ENCODE peak calls at places on chromosomes 7 and 10, in eight cellular contexts. One of them, this sample, is unnamed.

GRCh38 chr10:23693398-23693797 is 254.5 kb downstream of the OTUD1 start:
- DNase-seq in activated CD4-positive, alpha-beta T cell treated with anti-CD3 and anti-CD28 coated beads, Interleukin-2, amount 50 U/mL, for 1 hour: no peak
- DNase-seq in amniotic stem cell: no peak
- DNase-seq in LHCN-M2: no peak
- DNase-seq in spleen: peak; percentile 77
- DNase-seq in HEK293T: peak; percentile 14
- DNase-seq in EL: no peak
- DNase-seq in stimulated activated CD8-positive, alpha-beta memory T cell treated with anti-CD3 and anti-CD28 coated beads, Interleukin-4, amount 100 ng/mL, for 48 hours: peak; percentile 45
- DNase-seq in this sample: no peak

GRCh38 chr7:133978502-133979295 is 148.4 kb upstream of the LRGUK start:
- DNase-seq in EL: no peak
- DNase-seq in activated CD4-positive, alpha-beta T cell treated with anti-CD3 and anti-CD28 coated beads, Interleukin-2, amount 50 U/mL, for 1 hour: no peak
- DNase-seq in stimulated activated CD8-positive, alpha-beta memory T cell treated with anti-CD3 and anti-CD28 coated beads, Interleukin-4, amount 100 ng/mL, for 48 hours: no peak
- DNase-seq in LHCN-M2: no peak
- DNase-seq in amniotic stem cell: no peak
- DNase-seq in HEK293T: no peak
- DNase-seq in spleen: no peak
- DNase-seq in this sample: no peak

GRCh38 chr7:65966167-65966566 is 15.8 kb downstream of the GUSB start:
- DNase-seq in spleen: peak; percentile 6
- DNase-seq in EL: no peak
- DNase-seq in stimulated activated CD8-positive, alpha-beta memory T cell treated with anti-CD3 and anti-CD28 coated beads, Interleukin-4, amount 100 ng/mL, for 48 hours: no peak
- DNase-seq in activated CD4-positive, alpha-beta T cell treated with anti-CD3 and anti-CD28 coated beads, Interleukin-2, amount 50 U/mL, for 1 hour: no peak
- DNase-seq in HEK293T: no peak
- DNase-seq in LHCN-M2: no peak
- DNase-seq in amniotic stem cell: no peak
- DNase-seq in this sample: no peak

GRCh38 chr7:135177021-135177696 is 6.7 kb upstream of the CYREN start:
- DNase-seq in activated CD4-positive, alpha-beta T cell treated with anti-CD3 and anti-CD28 coated beads, Interleukin-2, amount 50 U/mL, for 1 hour: no peak
- DNase-seq in spleen: peak; percentile 16
- DNase-seq in LHCN-M2: no peak
- DNase-seq in HEK293T: no peak
- DNase-seq in stimulated activated CD8-positive, alpha-beta memory T cell treated with anti-CD3 and anti-CD28 coated beads, Interleukin-4, amount 100 ng/mL, for 48 hours: peak; percentile 5
- DNase-seq in EL: no peak
- DNase-seq in amniotic stem cell: no peak
- DNase-seq in this sample: no peak

GRCh38 chr7:122013070-122013469 is 131.0 kb downstream of the AASS start:
- DNase-seq in stimulated activated CD8-positive, alpha-beta memory T cell treated with anti-CD3 and anti-CD28 coated beads, Interleukin-4, amount 100 ng/mL, for 48 hours: no peak
- DNase-seq in HEK293T: no peak
- DNase-seq in spleen: no peak
- DNase-seq in EL: no peak
- DNase-seq in amniotic stem cell: no peak
- DNase-seq in LHCN-M2: peak; percentile 47
- DNase-seq in activated CD4-positive, alpha-beta T cell treated with anti-CD3 and anti-CD28 coated beads, Interleukin-2, amount 50 U/mL, for 1 hour: no peak
- DNase-seq in this sample: no peak

GRCh38 chr7:5332579-5332978 is 49.8 kb downstream of the SLC29A4 start:
- DNase-seq in spleen: no peak
- DNase-seq in HEK293T: no peak
- DNase-seq in amniotic stem cell: no peak
- DNase-seq in stimulated activated CD8-positive, alpha-beta memory T cell treated with anti-CD3 and anti-CD28 coated beads, Interleukin-4, amount 100 ng/mL, for 48 hours: no peak
- DNase-seq in activated CD4-positive, alpha-beta T cell treated with anti-CD3 and anti-CD28 coated beads, Interleukin-2, amount 50 U/mL, for 1 hour: no peak
- DNase-seq in EL: no peak
- DNase-seq in LHCN-M2: no peak
- DNase-seq in this sample: no peak

GRCh38 chr10:62972103-62972502 is 155.9 kb upstream of the EGR2 start:
- DNase-seq in spleen: no peak
- DNase-seq in amniotic stem cell: no peak
- DNase-seq in activated CD4-positive, alpha-beta T cell treated with anti-CD3 and anti-CD28 coated beads, Interleukin-2, amount 50 U/mL, for 1 hour: no peak
- DNase-seq in stimulated activated CD8-positive, alpha-beta memory T cell treated with anti-CD3 and anti-CD28 coated beads, Interleukin-4, amount 100 ng/mL, for 48 hours: no peak
- DNase-seq in EL: no peak
- DNase-seq in HEK293T: no peak
- DNase-seq in LHCN-M2: no peak
- DNase-seq in this sample: peak; percentile 43

GRCh38 chr10:29501692-29502091 is 133.1 kb downstream of the SVIL start:
- DNase-seq in spleen: no peak
- DNase-seq in amniotic stem cell: peak; percentile 65
- DNase-seq in EL: peak; percentile 92
- DNase-seq in HEK293T: no peak
- DNase-seq in activated CD4-positive, alpha-beta T cell treated with anti-CD3 and anti-CD28 coated beads, Interleukin-2, amount 50 U/mL, for 1 hour: no peak
- DNase-seq in stimulated activated CD8-positive, alpha-beta memory T cell treated with anti-CD3 and anti-CD28 coated beads, Interleukin-4, amount 100 ng/mL, for 48 hours: no peak
- DNase-seq in LHCN-M2: peak; percentile 92
- DNase-seq in this sample: peak; percentile 79

GRCh38 chr10:69742356-69742695 is 59.4 kb upstream of the COL13A1 start:
- DNase-seq in spleen: no peak
- DNase-seq in stimulated activated CD8-positive, alpha-beta memory T cell treated with anti-CD3 and anti-CD28 coated beads, Interleukin-4, amount 100 ng/mL, for 48 hours: no peak
- DNase-seq in amniotic stem cell: no peak
- DNase-seq in EL: peak; percentile 12
- DNase-seq in LHCN-M2: no peak
- DNase-seq in HEK293T: no peak
- DNase-seq in activated CD4-positive, alpha-beta T cell treated with anti-CD3 and anti-CD28 coated beads, Interleukin-2, amount 50 U/mL, for 1 hour: no peak
- DNase-seq in this sample: no peak

GRCh38 chr10:13056461-13057077 is 43.4 kb upstream of the OPTN start:
- DNase-seq in LHCN-M2: peak; percentile 15
- DNase-seq in stimulated activated CD8-positive, alpha-beta memory T cell treated with anti-CD3 and anti-CD28 coated beads, Interleukin-4, amount 100 ng/mL, for 48 hours: no peak
- DNase-seq in EL: no peak
- DNase-seq in amniotic stem cell: no peak
- DNase-seq in spleen: no peak
- DNase-seq in HEK293T: peak; percentile 59
- DNase-seq in activated CD4-positive, alpha-beta T cell treated with anti-CD3 and anti-CD28 coated beads, Interleukin-2, amount 50 U/mL, for 1 hour: no peak
- DNase-seq in this sample: no peak

GRCh38 chr10:97765201-97765600 is 6.6 kb downstream of the SFRP5 start:
- DNase-seq in activated CD4-positive, alpha-beta T cell treated with anti-CD3 and anti-CD28 coated beads, Interleukin-2, amount 50 U/mL, for 1 hour: no peak
- DNase-seq in LHCN-M2: peak; percentile 91
- DNase-seq in stimulated activated CD8-positive, alpha-beta memory T cell treated with anti-CD3 and anti-CD28 coated beads, Interleukin-4, amount 100 ng/mL, for 48 hours: no peak
- DNase-seq in spleen: peak; percentile 70
- DNase-seq in HEK293T: no peak
- DNase-seq in amniotic stem cell: no peak
- DNase-seq in EL: no peak
- DNase-seq in this sample: no peak

GRCh38 chr10:119724630-119725549 is 960 bp upstream of the INPP5F start:
- DNase-seq in activated CD4-positive, alpha-beta T cell treated with anti-CD3 and anti-CD28 coated beads, Interleukin-2, amount 50 U/mL, for 1 hour: no peak
- DNase-seq in HEK293T: peak; percentile 36
- DNase-seq in stimulated activated CD8-positive, alpha-beta memory T cell treated with anti-CD3 and anti-CD28 coated beads, Interleukin-4, amount 100 ng/mL, for 48 hours: no peak
- DNase-seq in spleen: no peak
- DNase-seq in EL: peak; percentile 30
- DNase-seq in LHCN-M2: peak; percentile 75
- DNase-seq in amniotic stem cell: no peak
- DNase-seq in this sample: no peak

GRCh38 chr7:34069676-34070075 is 164.3 kb downstream of the BMPER start:
- DNase-seq in spleen: no peak
- DNase-seq in EL: peak; percentile 39
- DNase-seq in stimulated activated CD8-positive, alpha-beta memory T cell treated with anti-CD3 and anti-CD28 coated beads, Interleukin-4, amount 100 ng/mL, for 48 hours: no peak
- DNase-seq in activated CD4-positive, alpha-beta T cell treated with anti-CD3 and anti-CD28 coated beads, Interleukin-2, amount 50 U/mL, for 1 hour: no peak
- DNase-seq in LHCN-M2: peak; percentile 64
- DNase-seq in amniotic stem cell: no peak
- DNase-seq in HEK293T: no peak
- DNase-seq in this sample: peak; percentile 56

GRCh38 chr7:96949766-96950165 is 55.6 kb upstream of the DLX6 start:
- DNase-seq in HEK293T: no peak
- DNase-seq in spleen: no peak
- DNase-seq in LHCN-M2: peak; percentile 90
- DNase-seq in stimulated activated CD8-positive, alpha-beta memory T cell treated with anti-CD3 and anti-CD28 coated beads, Interleukin-4, amount 100 ng/mL, for 48 hours: no peak
- DNase-seq in activated CD4-positive, alpha-beta T cell treated with anti-CD3 and anti-CD28 coated beads, Interleukin-2, amount 50 U/mL, for 1 hour: no peak
- DNase-seq in amniotic stem cell: peak; percentile 74
- DNase-seq in EL: peak; percentile 7
- DNase-seq in this sample: no peak

GRCh38 chr10:43260911-43261577 is 5.8 kb downstream of the RASGEF1A start:
- DNase-seq in LHCN-M2: no peak
- DNase-seq in amniotic stem cell: no peak
- DNase-seq in stimulated activated CD8-positive, alpha-beta memory T cell treated with anti-CD3 and anti-CD28 coated beads, Interleukin-4, amount 100 ng/mL, for 48 hours: no peak
- DNase-seq in spleen: peak; percentile 61
- DNase-seq in activated CD4-positive, alpha-beta T cell treated with anti-CD3 and anti-CD28 coated beads, Interleukin-2, amount 50 U/mL, for 1 hour: no peak
- DNase-seq in HEK293T: peak; percentile 3
- DNase-seq in EL: no peak
- DNase-seq in this sample: no peak

GRCh38 chr7:106583133-106583532 is 77.8 kb downstream of the CCDC71L start:
- DNase-seq in amniotic stem cell: no peak
- DNase-seq in stimulated activated CD8-positive, alpha-beta memory T cell treated with anti-CD3 and anti-CD28 coated beads, Interleukin-4, amount 100 ng/mL, for 48 hours: no peak
- DNase-seq in spleen: no peak
- DNase-seq in EL: peak; percentile 44
- DNase-seq in HEK293T: no peak
- DNase-seq in activated CD4-positive, alpha-beta T cell treated with anti-CD3 and anti-CD28 coated beads, Interleukin-2, amount 50 U/mL, for 1 hour: no peak
- DNase-seq in LHCN-M2: no peak
- DNase-seq in this sample: peak; percentile 68

GRCh38 chr10:15324113-15324512 is 47.0 kb downstream of the FAM171A1 start:
- DNase-seq in stimulated activated CD8-positive, alpha-beta memory T cell treated with anti-CD3 and anti-CD28 coated beads, Interleukin-4, amount 100 ng/mL, for 48 hours: no peak
- DNase-seq in spleen: no peak
- DNase-seq in amniotic stem cell: no peak
- DNase-seq in activated CD4-positive, alpha-beta T cell treated with anti-CD3 and anti-CD28 coated beads, Interleukin-2, amount 50 U/mL, for 1 hour: no peak
- DNase-seq in HEK293T: no peak
- DNase-seq in LHCN-M2: no peak
- DNase-seq in EL: no peak
- DNase-seq in this sample: no peak

GRCh38 chr7:94975316-94975715 is 67.9 kb downstream of the PPP1R9A start:
- DNase-seq in stimulated activated CD8-positive, alpha-beta memory T cell treated with anti-CD3 and anti-CD28 coated beads, Interleukin-4, amount 100 ng/mL, for 48 hours: no peak
- DNase-seq in amniotic stem cell: no peak
- DNase-seq in LHCN-M2: peak; percentile 89
- DNase-seq in HEK293T: no peak
- DNase-seq in spleen: no peak
- DNase-seq in activated CD4-positive, alpha-beta T cell treated with anti-CD3 and anti-CD28 coated beads, Interleukin-2, amount 50 U/mL, for 1 hour: no peak
- DNase-seq in EL: peak; percentile 37
- DNase-seq in this sample: peak; percentile 35

GRCh38 chr7:44051611-44052220 is 7.2 kb downstream of the DBNL start:
- DNase-seq in amniotic stem cell: no peak
- DNase-seq in LHCN-M2: no peak
- DNase-seq in stimulated activated CD8-positive, alpha-beta memory T cell treated with anti-CD3 and anti-CD28 coated beads, Interleukin-4, amount 100 ng/mL, for 48 hours: no peak
- DNase-seq in EL: no peak
- DNase-seq in spleen: peak; percentile 24
- DNase-seq in activated CD4-positive, alpha-beta T cell treated with anti-CD3 and anti-CD28 coated beads, Interleukin-2, amount 50 U/mL, for 1 hour: no peak
- DNase-seq in HEK293T: no peak
- DNase-seq in this sample: no peak

GRCh38 chr7:142357953-142358520 is 100.2 kb upstream of the PRSS58 start:
- DNase-seq in stimulated activated CD8-positive, alpha-beta memory T cell treated with anti-CD3 and anti-CD28 coated beads, Interleukin-4, amount 100 ng/mL, for 48 hours: peak; percentile 42
- DNase-seq in spleen: no peak
- DNase-seq in HEK293T: peak; percentile 69
- DNase-seq in activated CD4-positive, alpha-beta T cell treated with anti-CD3 and anti-CD28 coated beads, Interleukin-2, amount 50 U/mL, for 1 hour: no peak
- DNase-seq in EL: peak; percentile 75
- DNase-seq in amniotic stem cell: no peak
- DNase-seq in LHCN-M2: peak; percentile 87
- DNase-seq in this sample: peak; percentile 73

GRCh38 chr7:130139193-130139950 is 65.8 kb downstream of the TMEM209 start:
- DNase-seq in HEK293T: no peak
- DNase-seq in spleen: no peak
- DNase-seq in LHCN-M2: no peak
- DNase-seq in activated CD4-positive, alpha-beta T cell treated with anti-CD3 and anti-CD28 coated beads, Interleukin-2, amount 50 U/mL, for 1 hour: no peak
- DNase-seq in stimulated activated CD8-positive, alpha-beta memory T cell treated with anti-CD3 and anti-CD28 coated beads, Interleukin-4, amount 100 ng/mL, for 48 hours: no peak
- DNase-seq in amniotic stem cell: no peak
- DNase-seq in EL: no peak
- DNase-seq in this sample: no peak

GRCh38 chr7:119943932-119944600 is 328.9 kb upstream of the KCND2 start:
- DNase-seq in amniotic stem cell: no peak
- DNase-seq in LHCN-M2: no peak
- DNase-seq in activated CD4-positive, alpha-beta T cell treated with anti-CD3 and anti-CD28 coated beads, Interleukin-2, amount 50 U/mL, for 1 hour: no peak
- DNase-seq in HEK293T: no peak
- DNase-seq in stimulated activated CD8-positive, alpha-beta memory T cell treated with anti-CD3 and anti-CD28 coated beads, Interleukin-4, amount 100 ng/mL, for 48 hours: no peak
- DNase-seq in EL: no peak
- DNase-seq in spleen: no peak
- DNase-seq in this sample: no peak

GRCh38 chr10:121459765-121460453 is 138.3 kb downstream of the FGFR2 start:
- DNase-seq in activated CD4-positive, alpha-beta T cell treated with anti-CD3 and anti-CD28 coated beads, Interleukin-2, amount 50 U/mL, for 1 hour: no peak
- DNase-seq in HEK293T: no peak
- DNase-seq in LHCN-M2: no peak
- DNase-seq in amniotic stem cell: no peak
- DNase-seq in EL: no peak
- DNase-seq in stimulated activated CD8-positive, alpha-beta memory T cell treated with anti-CD3 and anti-CD28 coated beads, Interleukin-4, amount 100 ng/mL, for 48 hours: no peak
- DNase-seq in spleen: no peak
- DNase-seq in this sample: no peak

GRCh38 chr10:124240721-124241350 is 147.4 kb upstream of the CHST15 start:
- DNase-seq in stimulated activated CD8-positive, alpha-beta memory T cell treated with anti-CD3 and anti-CD28 coated beads, Interleukin-4, amount 100 ng/mL, for 48 hours: no peak
- DNase-seq in amniotic stem cell: no peak
- DNase-seq in activated CD4-positive, alpha-beta T cell treated with anti-CD3 and anti-CD28 coated beads, Interleukin-2, amount 50 U/mL, for 1 hour: no peak
- DNase-seq in HEK293T: no peak
- DNase-seq in spleen: no peak
- DNase-seq in LHCN-M2: no peak
- DNase-seq in EL: no peak
- DNase-seq in this sample: no peak

GRCh38 chr7:46786221-46786951 is 795.5 kb downstream of the TNS3 start:
- DNase-seq in stimulated activated CD8-positive, alpha-beta memory T cell treated with anti-CD3 and anti-CD28 coated beads, Interleukin-4, amount 100 ng/mL, for 48 hours: no peak
- DNase-seq in amniotic stem cell: no peak
- DNase-seq in activated CD4-positive, alpha-beta T cell treated with anti-CD3 and anti-CD28 coated beads, Interleukin-2, amount 50 U/mL, for 1 hour: no peak
- DNase-seq in EL: peak; percentile 54
- DNase-seq in LHCN-M2: peak; percentile 89
- DNase-seq in HEK293T: no peak
- DNase-seq in spleen: no peak
- DNase-seq in this sample: no peak

GRCh38 chr7:8070451-8071180 is 102.0 kb downstream of the GLCCI1 start:
- DNase-seq in LHCN-M2: no peak
- DNase-seq in HEK293T: no peak
- DNase-seq in amniotic stem cell: no peak
- DNase-seq in EL: no peak
- DNase-seq in activated CD4-positive, alpha-beta T cell treated with anti-CD3 and anti-CD28 coated beads, Interleukin-2, amount 50 U/mL, for 1 hour: no peak
- DNase-seq in spleen: no peak
- DNase-seq in stimulated activated CD8-positive, alpha-beta memory T cell treated with anti-CD3 and anti-CD28 coated beads, Interleukin-4, amount 100 ng/mL, for 48 hours: no peak
- DNase-seq in this sample: no peak

GRCh38 chr10:119616879-119617580 is 20.3 kb upstream of the TIAL1 start:
- DNase-seq in HEK293T: no peak
- DNase-seq in spleen: peak; percentile 55
- DNase-seq in LHCN-M2: no peak
- DNase-seq in EL: peak; percentile 45
- DNase-seq in amniotic stem cell: no peak
- DNase-seq in activated CD4-positive, alpha-beta T cell treated with anti-CD3 and anti-CD28 coated beads, Interleukin-2, amount 50 U/mL, for 1 hour: peak; percentile 28
- DNase-seq in stimulated activated CD8-positive, alpha-beta memory T cell treated with anti-CD3 and anti-CD28 coated beads, Interleukin-4, amount 100 ng/mL, for 48 hours: no peak
- DNase-seq in this sample: peak; percentile 9